ENCODE peak calls at places on chromosomes 3 and 15, in four cellular contexts. W, F, H and J are unnamed samples.

GRCh38 chr3:25592510-25592968 is 72.2 kb downstream of the TOP2B start:
- DNase-seq in W (no peak), F (peak), H (no peak), J (peak)

GRCh38 chr3:25293736-25294135 is 134.3 kb upstream of the RARB start:
- DNase-seq in W (no peak), F (peak), H (no peak), J (no peak)

GRCh38 chr3:183122257-183122932 is 23.1 kb upstream of the MCCC1 start:
- DNase-seq in W (no peak), F (peak), H (no peak), J (no peak)

GRCh38 chr15:67179411-67179995 is 75.0 kb downstream of the AAGAB start:
- DNase-seq in W (no peak), F (no peak), H (no peak), J (peak)

GRCh38 chr3:159971311-159971710 is 17.3 kb upstream of the IL12A start:
- DNase-seq in W (no peak), F (no peak), H (no peak), J (no peak)

GRCh38 chr3:14405886-14406238 is 3.5 kb downstream of the SLC6A6 start:
- DNase-seq in W (no peak), F (peak), H (no peak), J (no peak)

GRCh38 chr3:52530918-52531635 is 2.6 kb downstream of the NT5DC2 start:
- DNase-seq in W (no peak), F (no peak), H (peak), J (peak)

GRCh38 chr15:94287794-94288246 is 56.5 kb downstream of the MCTP2 start:
- DNase-seq in W (peak), F (no peak), H (peak), J (no peak)

GRCh38 chr15:78739206-78739605 is 72.1 kb downstream of the ADAMTS7 start:
- DNase-seq in W (no peak), F (no peak), H (no peak), J (no peak)

GRCh38 chr15:92020765-92021164 is 167.3 kb downstream of the SLCO3A1 start:
- DNase-seq in W (no peak), F (no peak), H (no peak), J (no peak)

GRCh38 chr3:187919018-187919417 is 173.8 kb upstream of the BCL6 start:
- DNase-seq in W (peak), F (no peak), H (peak), J (no peak)

GRCh38 chr3:19967812-19968211 is 20.9 kb downstream of the RAB5A start:
- DNase-seq in W (no peak), F (no peak), H (no peak), J (no peak)

GRCh38 chr15:37764733-37765191 is 169.7 kb upstream of the TMCO5A start:
- DNase-seq in W (peak), F (peak), H (peak), J (no peak)

GRCh38 chr3:70358978-70359580 is 46.6 kb upstream of the MDFIC2 start:
- DNase-seq in W (no peak), F (peak), H (peak), J (no peak)

GRCh38 chr15:61146643-61147230 is 82.4 kb downstream of the RORA start:
- DNase-seq in W (no peak), F (no peak), H (no peak), J (no peak)

GRCh38 chr3:12905316-12906071 is 64.1 kb upstream of the RPL32 start:
- DNase-seq in W (no peak), F (no peak), H (no peak), J (no peak)

GRCh38 chr15:43253431-43254403 is 13.0 kb downstream of the TGM5 start:
- DNase-seq in W (peak), F (no peak), H (peak), J (no peak)

GRCh38 chr3:34780973-34781372 is 858.4 kb upstream of the ARPP21 start:
- DNase-seq in W (no peak), F (no peak), H (no peak), J (no peak)

GRCh38 chr3:76958231-76958630 is 81.7 kb upstream of the ROBO2 start:
- DNase-seq in W (no peak), F (no peak), H (no peak), J (no peak)

GRCh38 chr15:46708226-46708625 is 1009.1 kb upstream of the SEMA6D start:
- DNase-seq in W (no peak), F (no peak), H (no peak), J (no peak)

GRCh38 chr3:184872200-184872599 is 60.2 kb downstream of the VPS8 start:
- DNase-seq in W (no peak), F (no peak), H (no peak), J (no peak)

GRCh38 chr3:69890691-69891090 is 108.8 kb upstream of the SAMMSON start:
- DNase-seq in W (no peak), F (no peak), H (no peak), J (no peak)

GRCh38 chr15:91634163-91634562 is 219.3 kb upstream of the SLCO3A1 start:
- DNase-seq in W (no peak), F (no peak), H (no peak), J (no peak)

GRCh38 chr3:62604301-62604700 is 231.0 kb upstream of the FEZF2 start:
- DNase-seq in W (no peak), F (peak), H (no peak), J (no peak)

GRCh38 chr3:64027708-64028107 is 4.4 kb upstream of the PSMD6 start:
- DNase-seq in W (no peak), F (no peak), H (no peak), J (no peak)

GRCh38 chr15:66145242-66146182 is 108.0 kb downstream of the MEGF11 start:
- DNase-seq in W (no peak), F (no peak), H (no peak), J (no peak)

GRCh38 chr3:140007081-140007480 is 72.1 kb downstream of the CLSTN2 start:
- DNase-seq in W (no peak), F (no peak), H (no peak), J (no peak)

GRCh38 chr3:47855461-47856383 is 52.8 kb downstream of the DHX30 start:
- DNase-seq in W (no peak), F (no peak), H (no peak), J (peak)

GRCh38 chr3:64588381-64588780 is 99.4 kb downstream of the ADAMTS9 start:
- DNase-seq in W (no peak), F (no peak), H (no peak), J (no peak)

GRCh38 chr3:42706721-42707619 is 4.4 kb upstream of the HHATL start:
- DNase-seq in W (no peak), F (no peak), H (peak), J (peak)

GRCh38 chr15:31455499-31455898 is 128.9 kb downstream of the KLF13 start:
- DNase-seq in W (no peak), F (no peak), H (no peak), J (no peak)